ENCODE peak calls at places on chromosomes 13 and 19, in ten cellular contexts. E, R, Y, A, M, F, X, W, Z and T are unnamed samples.

GRCh38 chr13:22883262-22883840 is 297.4 kb upstream of the SGCG start:
- DNase-seq in E (peak), R (no peak), Y (no peak), A (no peak), M (no peak), F (no peak), X (no peak), W (no peak), Z (no peak), T (no peak)

GRCh38 chr13:36395280-36395679 is 37.0 kb upstream of the CCNA1 start:
- DNase-seq in E (peak), R (no peak), Y (no peak), A (no peak), M (no peak), F (peak), X (no peak), W (no peak), Z (no peak), T (no peak)

GRCh38 chr13:100508391-100508790 is 80.2 kb downstream of the GGACT start:
- DNase-seq in E (no peak), R (no peak), Y (no peak), A (no peak), M (no peak), F (no peak), X (no peak), W (no peak), Z (no peak), T (no peak)

GRCh38 chr13:113656831-113657671 is 947 bp downstream of the ATP4B start:
- DNase-seq in E (no peak), R (no peak), Y (no peak), A (no peak), M (no peak), F (no peak), X (peak), W (peak), Z (no peak), T (peak)

GRCh38 chr19:33405491-33406461 is 32.3 kb downstream of the CEBPG start:
- DNase-seq in E (no peak), R (no peak), Y (no peak), A (no peak), M (no peak), F (no peak), X (no peak), W (no peak), Z (no peak), T (no peak)

GRCh38 chr13:71209217-71209616 is 657.8 kb downstream of the DACH1 start:
- DNase-seq in E (no peak), R (no peak), Y (no peak), A (no peak), M (no peak), F (no peak), X (no peak), W (no peak), Z (no peak), T (no peak)

GRCh38 chr13:39499580-39499979 is 103.4 kb downstream of the LHFPL6 start:
- DNase-seq in E (no peak), R (no peak), Y (no peak), A (no peak), M (no peak), F (no peak), X (no peak), W (no peak), Z (no peak), T (no peak)

GRCh38 chr13:22210134-22210930 is 539.5 kb downstream of the FGF9 start:
- DNase-seq in E (no peak), R (no peak), Y (no peak), A (no peak), M (no peak), F (no peak), X (peak), W (no peak), Z (no peak), T (no peak)

GRCh38 chr13:43360196-43360595 is 336.8 kb downstream of the DNAJC15 start:
- DNase-seq in E (no peak), R (no peak), Y (no peak), A (no peak), M (no peak), F (no peak), X (no peak), W (no peak), Z (no peak), T (no peak)

GRCh38 chr19:10334340-10335148 is 1.2 kb upstream of the RAVER1 start:
- DNase-seq in E (peak), R (peak), Y (peak), A (peak), M (peak), F (peak), X (peak), W (peak), Z (peak), T (no peak)

GRCh38 chr19:17184381-17184841 is 30.7 kb upstream of the USE1 start:
- DNase-seq in E (no peak), R (no peak), Y (no peak), A (no peak), M (no peak), F (no peak), X (no peak), W (no peak), Z (no peak), T (peak)

GRCh38 chr13:38361551-38362262 is 12.1 kb downstream of the UFM1 start:
- DNase-seq in E (no peak), R (no peak), Y (no peak), A (no peak), M (no peak), F (no peak), X (no peak), W (no peak), Z (no peak), T (no peak)

GRCh38 chr13:90447735-90448103 is 899.8 kb upstream of the MIR17HG start:
- DNase-seq in E (no peak), R (no peak), Y (no peak), A (peak), M (peak), F (no peak), X (no peak), W (no peak), Z (no peak), T (no peak)

GRCh38 chr13:112904436-112904960 is 64.5 kb upstream of the MCF2L start:
- DNase-seq in E (no peak), R (no peak), Y (no peak), A (no peak), M (no peak), F (no peak), X (peak), W (no peak), Z (no peak), T (no peak)

GRCh38 chr19:35363001-35363590 is 4.8 kb downstream of the FFAR3 start:
- DNase-seq in E (no peak), R (no peak), Y (no peak), A (no peak), M (no peak), F (no peak), X (no peak), W (no peak), Z (no peak), T (no peak)

GRCh38 chr13:111856571-111856970 is 210.4 kb upstream of the SOX1 start:
- DNase-seq in E (no peak), R (no peak), Y (no peak), A (no peak), M (no peak), F (no peak), X (no peak), W (no peak), Z (no peak), T (no peak)

GRCh38 chr13:68152414-68152813 is 922.3 kb upstream of the PCDH9 start:
- DNase-seq in E (no peak), R (no peak), Y (no peak), A (no peak), M (no peak), F (no peak), X (no peak), W (no peak), Z (no peak), T (no peak)

GRCh38 chr19:2727640-2727944 is 6.4 kb upstream of the DIRAS1 start:
- DNase-seq in E (no peak), R (no peak), Y (no peak), A (peak), M (no peak), F (no peak), X (no peak), W (no peak), Z (no peak), T (no peak)

GRCh38 chr19:46478356-46478986 is 7.1 kb upstream of the PNMA8A start:
- DNase-seq in E (peak), R (peak), Y (no peak), A (no peak), M (no peak), F (peak), X (peak), W (no peak), Z (no peak), T (no peak)
- TF ChIP-seq CTCF in E (no peak), R (no peak), Y (no peak), A (no peak), M (no peak), F (no peak), X (no peak), W (no peak), Z (no peak), T (no peak)

GRCh38 chr19:4362038-4362828 is 18.9 kb downstream of the MPND start:
- DNase-seq in E (no peak), R (no peak), Y (no peak), A (no peak), M (no peak), F (no peak), X (no peak), W (no peak), Z (no peak), T (no peak)

GRCh38 chr19:4363571-4364304 is 20.4 kb downstream of the MPND start:
- DNase-seq in E (no peak), R (no peak), Y (no peak), A (no peak), M (no peak), F (no peak), X (peak), W (no peak), Z (no peak), T (no peak)

GRCh38 chr19:4360641-4361151 is 17.3 kb downstream of the MPND start:
- DNase-seq in E (no peak), R (no peak), Y (no peak), A (no peak), M (no peak), F (no peak), X (peak), W (no peak), Z (no peak), T (no peak)

GRCh38 chr19:4361152-4362037 is 18.0 kb downstream of the MPND start:
- DNase-seq in E (no peak), R (no peak), Y (no peak), A (no peak), M (no peak), F (no peak), X (peak), W (no peak), Z (no peak), T (no peak)

GRCh38 chr19:4362871-4363545 is 19.6 kb downstream of the MPND start:
- DNase-seq in E (no peak), R (no peak), Y (no peak), A (peak), M (no peak), F (no peak), X (peak), W (no peak), Z (no peak), T (no peak)
- TF ChIP-seq CTCF in E (no peak), R (no peak), Y (peak), A (peak), M (peak), F (no peak), X (peak), W (no peak), Z (no peak), T (no peak)

GRCh38 chr19:11881151-11881800 is 6.3 kb upstream of the ZNF69 start:
- DNase-seq in E (peak), R (peak), Y (peak), A (peak), M (no peak), F (peak), X (peak), W (peak), Z (peak), T (peak)
- TF ChIP-seq CTCF in E (peak), R (peak), Y (peak), A (peak), M (peak), F (peak), X (peak), W (peak), Z (peak), T (peak)

GRCh38 chr19:29664753-29665214 is 477 bp upstream of the PLEKHF1 start:
- DNase-seq in E (no peak), R (no peak), Y (no peak), A (no peak), M (no peak), F (no peak), X (no peak), W (no peak), Z (no peak), T (no peak)
- TF ChIP-seq CTCF in E (peak), R (no peak), Y (no peak), A (no peak), M (peak), F (no peak), X (peak), W (no peak), Z (no peak), T (peak)

GRCh38 chr19:11984986-11985385 is 20.1 kb downstream of the ZNF763 start:
- DNase-seq in E (peak), R (no peak), Y (no peak), A (no peak), M (no peak), F (peak), X (peak), W (no peak), Z (no peak), T (no peak)
- TF ChIP-seq CTCF in E (peak), R (no peak), Y (peak), A (no peak), M (peak), F (peak), X (peak), W (no peak), Z (no peak), T (no peak)

GRCh38 chr19:23822735-23823134 is 64.0 kb upstream of the ZNF681 start:
- DNase-seq in E (no peak), R (no peak), Y (no peak), A (peak), M (no peak), F (no peak), X (no peak), W (no peak), Z (peak), T (no peak)

DNA sequence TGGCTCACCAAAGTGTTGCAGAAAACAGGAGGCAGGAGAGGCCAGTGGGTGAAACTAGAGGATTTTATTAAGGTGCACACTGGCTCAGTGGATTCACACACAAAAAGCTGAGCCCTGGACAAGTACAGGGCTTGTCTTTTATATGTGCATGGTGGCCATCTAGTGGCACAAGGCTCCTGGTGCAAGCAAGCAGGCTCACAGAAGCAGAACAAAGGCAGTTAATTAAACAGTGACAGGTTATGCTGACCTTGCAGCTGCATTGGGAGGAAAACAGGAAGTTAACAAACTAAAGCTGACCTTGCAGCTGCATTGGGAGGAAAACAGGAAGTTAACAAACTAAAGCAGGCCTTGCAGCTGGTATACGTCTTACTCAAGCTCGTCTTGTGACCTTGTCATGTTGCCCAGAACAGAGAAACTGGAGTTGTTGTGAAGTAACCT is 65.3 kb upstream of the ZNF681 start:
- DNase-seq in E (peak), R (no peak), Y (peak), A (no peak), M (no peak), F (peak), X (peak), W (no peak), Z (no peak), T (no peak)
- TF ChIP-seq CTCF in E (no peak), R (no peak), Y (peak), A (peak), M (peak), F (peak), X (peak), W (no peak), Z (no peak), T (no peak)

DNA sequence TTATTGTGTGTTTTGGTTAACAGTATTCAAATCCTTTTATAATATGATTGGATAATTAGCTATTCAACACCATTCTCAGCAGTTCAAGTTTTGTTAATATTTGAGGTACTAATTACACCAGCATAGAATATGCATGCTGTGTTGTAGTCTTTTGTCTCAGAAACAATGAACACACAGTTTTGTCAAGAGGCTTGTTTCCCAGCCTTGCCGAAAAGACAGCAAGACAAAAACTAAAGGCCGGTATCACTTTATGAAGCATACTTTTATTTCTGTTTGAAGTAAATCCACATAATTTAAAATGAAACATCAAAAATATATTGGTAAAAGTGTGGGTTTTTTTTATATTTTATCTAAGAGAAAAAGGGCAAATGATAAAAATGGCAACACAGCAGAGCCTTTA is 7.5 kb downstream of the GPR180 start:
- DNase-seq in E (no peak), R (no peak), Y (no peak), A (no peak), M (no peak), F (no peak), X (no peak), W (no peak), Z (no peak), T (no peak)
- TF ChIP-seq CTCF in E (no peak), R (no peak), Y (no peak), A (no peak), M (no peak), F (no peak), X (no peak), W (no peak), Z (no peak), T (no peak)

GRCh38 chr19:27774337-27774736 is 1438.6 kb downstream of the UQCRFS1 start:
- DNase-seq in E (no peak), R (no peak), Y (no peak), A (no peak), M (no peak), F (peak), X (peak), W (no peak), Z (no peak), T (no peak)

GRCh38 chr19:27776524-27776923 is 1436.4 kb downstream of the UQCRFS1 start:
- DNase-seq in E (no peak), R (no peak), Y (no peak), A (no peak), M (no peak), F (no peak), X (peak), W (no peak), Z (no peak), T (no peak)

GRCh38 chr19:27776020-27776419 is 1436.9 kb downstream of the UQCRFS1 start:
- DNase-seq in E (no peak), R (no peak), Y (no peak), A (peak), M (no peak), F (peak), X (peak), W (no peak), Z (no peak), T (no peak)

GRCh38 chr19:27774827-27775226 is 1438.1 kb downstream of the UQCRFS1 start:
- DNase-seq in E (peak), R (no peak), Y (no peak), A (no peak), M (no peak), F (peak), X (peak), W (no peak), Z (no peak), T (no peak)

DNA sequence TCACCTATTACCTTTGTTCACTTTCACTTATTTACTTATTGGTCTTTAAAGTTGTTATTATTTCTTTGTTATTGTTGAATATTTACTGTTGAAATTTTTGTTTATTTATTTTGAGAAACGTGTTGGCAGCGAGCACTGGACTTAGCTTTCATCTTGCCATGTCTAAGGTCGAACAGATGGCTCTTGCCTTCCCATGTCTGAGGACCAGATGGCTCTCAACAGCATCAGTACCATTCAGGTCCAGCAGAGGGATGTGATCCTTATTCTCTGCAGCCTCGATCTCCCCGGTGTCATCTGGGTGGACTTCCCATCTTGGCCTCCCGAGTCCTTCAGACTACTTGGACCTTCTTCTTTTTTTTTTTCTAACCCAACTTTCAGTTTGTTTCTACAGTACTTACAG is 1437.6 kb downstream of the UQCRFS1 start:
- DNase-seq in E (no peak), R (no peak), Y (no peak), A (no peak), M (no peak), F (peak), X (peak), W (no peak), Z (no peak), T (no peak)
- TF ChIP-seq CTCF in E (no peak), R (no peak), Y (peak), A (no peak), M (peak), F (no peak), X (no peak), W (no peak), Z (no peak), T (peak)